ENCODE peak calls at places on chromosomes 13 and 19, in ten cellular contexts. E is body of pancreas, O is mammary epithelial cell, U is hepatocyte, A is keratinocyte, X is fibroblast of lung, F is tibial artery, Q is lung, P is heart right ventricle, I is neuronal stem cell. Z is an unnamed sample.

GRCh38 chr13:95073826-95074345 is 227.4 kb downstream of the ABCC4 start:
- DNase-seq in E (no peak), U (no peak), X (no peak), P (no peak), O (no peak), I (no peak), F (no peak), Q (no peak), A (no peak), Z (no peak)

GRCh38 chr13:31042084-31042483 is 109.6 kb downstream of the TEX26 start:
- DNase-seq in X (no peak), A (no peak), U (no peak), F (no peak), Q (no peak), I (no peak), P (no peak), O (no peak), E (no peak), Z (no peak)

GRCh38 chr13:45718992-45719391 is 16.9 kb downstream of the CBY2 start:
- DNase-seq in Q (no peak), X (no peak), U (no peak), I (no peak), A (no peak), F (no peak), E (no peak), P (no peak), O (no peak), Z (no peak)

GRCh38 chr13:65882810-65883209 is 1347.3 kb downstream of the PCDH9 start:
- DNase-seq in A (no peak), Q (no peak), E (no peak), X (no peak), F (no peak), P (no peak), U (no peak), O (no peak), I (no peak), Z (no peak)

GRCh38 chr13:30862707-30863106 is 43.4 kb upstream of the MEDAG start:
- DNase-seq in F (peak; percentile 95), I (no peak), U (no peak), E (peak; percentile 32), Q (no peak), P (no peak), A (no peak), X (no peak), O (no peak), Z (peak; percentile 95)

GRCh38 chr13:99657848-99658265 is 156.6 kb downstream of the TM9SF2 start:
- DNase-seq in U (peak; percentile 40), I (no peak), E (no peak), Q (no peak), O (no peak), P (peak; percentile 21), A (no peak), X (peak; percentile 51), F (peak; percentile 69), Z (no peak)

GRCh38 chr19:7540761-7541480 is 5.4 kb downstream of the PNPLA6 start:
- DNase-seq in U (no peak), X (no peak), Q (no peak), A (no peak), O (peak; percentile 24), E (no peak), I (no peak), F (no peak), P (no peak), Z (no peak)

GRCh38 chr19:49638360-49638759 is 1.6 kb downstream of the RRAS start:
- DNase-seq in P (peak; percentile 32), E (no peak), U (no peak), F (no peak), O (no peak), Q (no peak), A (no peak), X (no peak), I (no peak), Z (no peak)

GRCh38 chr19:13100031-13100588 is 2.5 kb downstream of the LYL1 start:
- DNase-seq in O (peak; percentile 17), U (no peak), F (peak; percentile 66), I (no peak), P (no peak), A (no peak), Q (no peak), E (no peak), X (no peak), Z (no peak)

GRCh38 chr13:74687452-74688180 is 553.4 kb upstream of the KLF12 start:
- DNase-seq in F (no peak), E (no peak), A (no peak), Q (no peak), P (peak; percentile 41), U (no peak), X (no peak), O (no peak), I (peak; percentile 66), Z (no peak)

GRCh38 chr19:39997595-39998216 is 846 bp downstream of the ZNF546 start:
- DNase-seq in O (peak; percentile 5), E (no peak), F (no peak), X (peak; percentile 63), Q (no peak), I (no peak), P (no peak), A (no peak), U (no peak), Z (no peak)

GRCh38 chr19:39995794-39996193 is 1.1 kb upstream of the ZNF546 start:
- DNase-seq in P (no peak), A (no peak), U (no peak), F (no peak), X (no peak), I (no peak), O (no peak), Q (no peak), E (no peak), Z (no peak)

GRCh38 chr19:39996218-39996810 is 546 bp upstream of the ZNF546 start:
- DNase-seq in Q (no peak), P (no peak), E (peak; percentile 21), I (no peak), O (peak; percentile 66), A (no peak), X (peak; percentile 64), F (no peak), U (peak; percentile 31), Z (peak; percentile 76)

GRCh38 chr19:39998511-39998910 is 1.7 kb downstream of the ZNF546 start:
- DNase-seq in U (no peak), P (no peak), A (no peak), O (peak; percentile 35), F (no peak), Q (no peak), E (no peak), I (no peak), X (peak; percentile 46), Z (no peak)

GRCh38 chr19:39996811-39997594 is at the start of gene ZNF546:
- DNase-seq in P (peak; percentile 94), O (peak; percentile 88), X (peak; percentile 92), F (peak; percentile 96), I (peak; percentile 81), U (peak; percentile 92), Q (peak; percentile 94), A (peak; percentile 61), E (peak; percentile 86), Z (peak; percentile 93)
- H3K9me3 ChIP-seq in P (no peaks in the 10 kb centered on the region), O (peaks cover 4% of the 10 kb centered on the region), X (no peaks in the 10 kb centered on the region), F (no peaks in the 10 kb centered on the region), I (peaks cover 2% of the 10 kb centered on the region), U (no peaks in the 10 kb centered on the region), Q (peaks cover 3% of the 10 kb centered on the region), A (peaks cover 2% of the 10 kb centered on the region), E (no peaks in the 10 kb centered on the region), Z (no peaks in the 10 kb centered on the region)

GRCh38 chr19:51172223-51172622 is 30.1 kb downstream of the SIGLEC7 start:
- DNase-seq in I (no peak), E (no peak), P (no peak), Q (no peak), A (no peak), X (no peak), F (no peak), U (no peak), O (no peak), Z (no peak)

GRCh38 chr19:51166846-51167490 is 24.9 kb downstream of the SIGLEC7 start:
- DNase-seq in I (no peak), U (no peak), A (no peak), E (no peak), X (no peak), P (no peak), Q (peak; percentile 54), F (no peak), O (no peak), Z (no peak)

GRCh38 chr19:51163257-51163656 is 21.2 kb downstream of the SIGLEC7 start:
- DNase-seq in A (no peak), I (no peak), E (no peak), P (no peak), U (no peak), Q (no peak), X (no peak), O (peak; percentile 9), F (no peak), Z (no peak)

GRCh38 chr19:51164215-51164614 is 22.1 kb downstream of the SIGLEC7 start:
- DNase-seq in U (no peak), A (no peak), F (no peak), I (no peak), O (no peak), X (no peak), P (no peak), E (no peak), Q (no peak), Z (no peak)

GRCh38 chr19:51168571-51169282 is 26.6 kb downstream of the SIGLEC7 start:
- DNase-seq in X (no peak), U (no peak), E (no peak), A (no peak), I (no peak), O (no peak), F (no peak), Q (no peak), P (no peak), Z (no peak)
- H3K27me3 ChIP-seq in X (no peaks in the 10 kb centered on the region), U (peaks cover 8% of the 10 kb centered on the region), E (no peaks in the 10 kb centered on the region), A (no peaks in the 10 kb centered on the region), I (peaks cover 3% of the 10 kb centered on the region), O (no peaks in the 10 kb centered on the region), F (no peaks in the 10 kb centered on the region), Q (no peaks in the 10 kb centered on the region), P (peaks cover 35% of the 10 kb centered on the region), Z (peaks cover 11% of the 10 kb centered on the region)

GRCh38 chr19:43872547-43873336 is 45.6 kb downstream of the ZNF283 start:
- DNase-seq in O (peak; percentile 4), X (peak; percentile 3), F (no peak), E (no peak), U (no peak), I (no peak), Q (no peak), A (no peak), P (no peak), Z (no peak)
- H3K9me3 ChIP-seq in O (peaks cover 36% of the 10 kb centered on the region), X (no peaks in the 10 kb centered on the region), F (peaks cover 99% of the 10 kb centered on the region), E (peaks cover 26% of the 10 kb centered on the region), U (peaks cover 41% of the 10 kb centered on the region), I (peaks cover 11% of the 10 kb centered on the region), Q (peaks cover 8% of the 10 kb centered on the region), A (peaks cover 18% of the 10 kb centered on the region), P (peaks cover 97% of the 10 kb centered on the region), Z (peaks cover 31% of the 10 kb centered on the region)

DNA sequence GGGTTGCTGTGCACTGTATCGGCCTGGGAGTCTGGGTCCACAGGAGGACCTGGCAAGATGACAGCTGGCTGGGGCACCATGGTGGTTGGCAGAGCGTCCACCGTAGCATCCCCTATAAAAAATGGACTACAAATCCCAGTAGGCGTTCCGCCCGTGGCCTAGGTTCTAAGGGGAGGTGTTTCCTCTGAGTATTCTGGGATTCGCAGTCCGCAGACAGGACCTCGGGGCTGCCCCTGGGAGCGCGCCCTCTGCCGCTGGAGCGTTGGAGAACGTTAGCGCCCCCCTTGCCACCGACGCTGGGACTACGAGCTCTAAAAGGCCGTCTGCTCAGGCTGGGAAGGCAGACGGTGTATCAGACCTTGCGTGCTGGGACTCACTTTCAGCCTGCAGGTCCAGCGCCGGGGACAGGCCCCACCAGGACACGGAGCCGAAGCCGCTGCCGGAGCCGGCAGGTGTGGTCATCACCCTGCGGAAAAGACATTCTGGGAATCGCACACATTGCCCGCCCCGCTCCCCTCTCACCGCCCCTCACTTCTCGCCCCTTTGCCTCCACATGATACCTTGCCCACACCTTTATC is 372 bp downstream of the DNAAF3 start:
- DNase-seq in I (peak; percentile 81), E (peak; percentile 73), P (peak; percentile 70), U (peak; percentile 90), X (peak; percentile 78), O (peak; percentile 75), A (no peak), Q (peak; percentile 72), F (no peak), Z (peak; percentile 75)
- H3K27me3 ChIP-seq in I (peaks cover 16% of the 10 kb centered on the region), E (peaks cover 17% of the 10 kb centered on the region), P (peaks cover 86% of the 10 kb centered on the region), U (peaks cover 32% of the 10 kb centered on the region), X (peaks cover 14% of the 10 kb centered on the region), O (peaks cover 2% of the 10 kb centered on the region), A (no peaks in the 10 kb centered on the region), Q (peaks cover 10% of the 10 kb centered on the region), F (no peaks in the 10 kb centered on the region), Z (no peaks in the 10 kb centered on the region)

Z was measured in SJCRH30.